ENCODE peak calls at places on chromosomes 11 and 22, in five cellular contexts. G, K, C, D and O are unnamed samples.

GRCh38 chr11:106152824-106153223 is 75.4 kb downstream of the AASDHPPT start:
- DNase-seq in D (no peak), C (no peak), G (no peak), K (no peak), O (no peak)

GRCh38 chr11:123245567-123245966 is 50.5 kb upstream of the CLMP start:
- DNase-seq in G (no peak), C (no peak), K (no peak), D (no peak), O (no peak)

GRCh38 chr11:1768141-1768469 is 4.4 kb upstream of the CTSD start:
- DNase-seq in K (no peak), D (no peak), G (no peak), C (no peak), O (no peak)

GRCh38 chr11:75426720-75427086 is 6.3 kb downstream of the KLHL35 start:
- DNase-seq in K (no peak), D (no peak), C (no peak), G (no peak), O (no peak)

GRCh38 chr11:34149786-34150185 is 44.4 kb downstream of the NAT10 start:
- DNase-seq in G (no peak), K (no peak), D (no peak), C (no peak), O (no peak)

GRCh38 chr11:74860743-74861142 is 88.1 kb downstream of the XRRA1 start:
- DNase-seq in C (no peak), G (no peak), D (no peak), K (no peak), O (no peak)

GRCh38 chr22:29311468-29312217 is 3.9 kb downstream of the RASL10A start:
- DNase-seq in C (no peak), K (no peak), D (no peak), G (no peak), O (no peak)

GRCh38 chr11:129795089-129795488 is 20.6 kb upstream of the TMEM45B start:
- DNase-seq in G (no peak), D (no peak), C (no peak), K (no peak), O (no peak)

GRCh38 chr22:28976588-28976987 is 85.0 kb downstream of the C22orf31 start:
- DNase-seq in G (no peak), K (no peak), D (no peak), C (no peak), O (no peak)

GRCh38 chr11:110349109-110349996 is 52.9 kb upstream of the RDX start:
- DNase-seq in G (no peak), D (no peak), C (no peak), K (no peak), O (no peak)

GRCh38 chr22:22887621-22888503 is at the start of gene IGLL5:
- DNase-seq in D (no peak), G (no peak), K (no peak), C (no peak), O (no peak)

GRCh38 chr11:57491371-57492061 is 24.0 kb downstream of the SLC43A1 start:
- DNase-seq in D (no peak), K (peak), G (no peak), C (no peak), O (no peak)

GRCh38 chr22:19807914-19808872 is 46.5 kb downstream of the GNB1L start:
- DNase-seq in C (no peak), K (no peak), G (no peak), D (no peak), O (no peak)

GRCh38 chr22:50200333-50201190 is at the start of gene SELENOO:
- DNase-seq in D (peak), G (peak), K (peak), C (peak), O (peak)

GRCh38 chr22:50199251-50199721 is 1.5 kb upstream of the SELENOO start:
- DNase-seq in C (no peak), K (no peak), D (no peak), G (peak), O (no peak)

GRCh38 chr22:50201191-50202129 is 649 bp downstream of the SELENOO start:
- DNase-seq in D (no peak), C (no peak), G (peak), K (peak), O (no peak)

GRCh38 chr22:50198624-50199017 is 2.2 kb upstream of the SELENOO start:
- DNase-seq in K (no peak), C (no peak), D (no peak), G (no peak), O (no peak)

DNA sequence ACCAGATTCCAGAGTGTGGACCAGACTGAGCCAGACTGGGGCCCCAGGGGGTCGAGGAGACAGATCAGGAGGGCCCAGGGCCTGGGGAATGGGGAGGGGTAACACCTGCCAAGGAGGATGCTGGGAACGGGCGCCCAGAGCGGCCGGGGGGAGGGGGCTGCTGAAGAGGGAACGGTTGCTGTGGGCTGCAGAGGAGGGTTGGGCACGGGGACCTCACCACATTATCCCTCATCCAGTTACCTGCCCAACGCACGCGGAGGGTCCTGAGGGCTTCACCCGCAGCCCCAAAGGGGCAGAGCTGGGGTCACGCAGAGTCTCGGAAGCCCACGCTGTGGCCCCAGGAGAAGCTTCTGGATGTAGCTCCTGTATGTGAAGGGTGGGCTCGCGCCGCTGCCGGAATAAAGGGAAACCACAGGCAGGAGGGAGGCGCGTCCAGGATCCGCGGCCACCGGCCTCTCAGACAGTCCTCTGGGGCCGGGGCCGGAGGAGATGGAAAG is 927 bp upstream of the SELENOO start:
- DNase-seq in K (no peak), D (no peak), G (no peak), C (no peak), O (no peak)
- H3K27ac ChIP-seq in K (peak), D (peak), G (peak), C (peak), O (peak)

GRCh38 chr11:15258433-15259350 is 144.0 kb downstream of the INSC start:
- DNase-seq in G (no peak), C (no peak), K (peak), D (no peak), O (no peak)
- TF ChIP-seq CTCF in G (no peak), C (no peak), K (peak), D (no peak), O (no peak)

DNA sequence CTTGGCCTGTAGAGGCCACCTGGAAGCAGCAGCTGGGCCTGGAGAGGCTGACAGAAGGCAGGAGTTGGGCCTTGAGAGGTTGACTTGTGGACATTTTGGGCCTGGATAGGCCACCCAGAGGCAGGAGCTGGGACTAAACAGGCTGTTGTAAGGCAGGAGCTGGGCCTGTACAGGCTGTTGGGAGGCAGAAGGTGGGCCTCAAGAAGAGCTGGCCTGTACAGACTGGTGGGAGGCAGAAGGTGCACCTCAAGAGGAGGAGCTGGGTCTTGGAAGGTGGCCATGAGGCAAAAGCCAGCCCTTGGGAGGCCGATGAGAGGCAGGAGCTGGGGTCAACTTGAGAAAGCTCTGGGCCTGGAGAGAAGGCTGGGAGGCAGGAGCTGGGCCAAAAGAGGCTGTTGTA is 45.3 kb downstream of the OR4C45 start:
- DNase-seq in G (no peak), D (no peak), K (no peak), C (no peak), O (no peak)
- TF ChIP-seq POLR2A in G (no peak), D (no peak), K (no peak), C (no peak), O (no peak)

GRCh38 chr11:36596880-36597279 is 1.2 kb downstream of the RAG2 start:
- DNase-seq in K (no peak), C (no peak), G (no peak), D (no peak), O (no peak)

GRCh38 chr11:36598051-36598450 is at the start of gene RAG2:
- DNase-seq in C (no peak), D (no peak), K (no peak), G (no peak), O (no peak)

GRCh38 chr11:36600155-36600554 is 2.1 kb upstream of the RAG2 start:
- DNase-seq in D (no peak), K (no peak), G (no peak), C (no peak), O (no peak)

GRCh38 chr11:36602143-36602542 is 4.1 kb upstream of the RAG2 start:
- DNase-seq in C (no peak), K (no peak), D (no peak), G (no peak), O (no peak)

DNA sequence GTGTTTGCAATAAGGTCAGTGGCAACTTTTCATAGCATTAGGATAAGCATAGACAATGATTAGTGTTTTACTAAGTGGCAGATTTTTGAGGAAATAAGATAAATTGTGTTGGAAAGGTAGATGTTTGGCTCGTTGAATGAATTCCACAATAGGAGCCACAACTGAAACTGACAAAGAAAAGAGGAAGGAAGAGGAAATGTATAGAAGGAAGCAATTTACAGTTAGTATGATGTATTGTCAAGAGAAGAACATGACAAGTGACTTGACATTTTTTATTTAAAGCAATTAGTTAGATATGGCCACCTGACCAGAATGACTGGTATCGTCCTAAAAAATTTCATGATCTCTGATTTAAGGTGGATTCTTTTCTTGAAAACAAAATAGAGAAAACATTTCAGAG is 3.1 kb upstream of the RAG2 start:
- DNase-seq in G (no peak), K (no peak), C (no peak), D (no peak), O (no peak)
- H3K27ac ChIP-seq in G (no peak), K (no peak), C (no peak), D (no peak), O (no peak)

GRCh38 chr11:8234425-8234821 is 29.3 kb downstream of the LMO1 start:
- DNase-seq in C (no peak), D (no peak), G (no peak), K (no peak), O (no peak)
- TF ChIP-seq CTCF in C (no peak), D (no peak), G (no peak), K (no peak), O (no peak)